ENCODE peak calls at places on chromosome 19, in four cellular contexts. B is hypothalamus, W is kidney glomerular epithelial cell, L is COR-L47. Y is an unnamed sample.

GRCh38 chr19:33448159-33448516 is 73.5 kb downstream of the PEPD start:
- DNase-seq in B (no peak), W (no peak), L (no peak), Y (no peak)

GRCh38 chr19:47539747-47540311 is 25.0 kb upstream of the NAPA start:
- DNase-seq in B (no peak), W (no peak), L (no peak), Y (no peak)

GRCh38 chr19:35216833-35217707 is 11.5 kb downstream of the FAM187B start:
- DNase-seq in B (no peak), W (no peak), L (peak), Y (no peak)

GRCh38 chr19:39481229-39481545 is 549 bp downstream of the TIMM50 start:
- DNase-seq in B (no peak), W (no peak), L (no peak), Y (no peak)

GRCh38 chr19:1366899-1367870 is 16.5 kb upstream of the NDUFS7 start:
- DNase-seq in B (no peak), W (no peak), L (no peak), Y (no peak)

GRCh38 chr19:45125975-45126493 is 33.1 kb downstream of the PPP1R37 start:
- DNase-seq in B (peak), W (peak), L (peak), Y (no peak)

GRCh38 chr19:3098515-3099346 is 4.6 kb downstream of the GNA11 start:
- DNase-seq in B (no peak), W (no peak), L (no peak), Y (no peak)

GRCh38 chr19:43673702-43674629 is 4.0 kb upstream of the PLAUR start:
- DNase-seq in B (no peak), W (no peak), L (no peak), Y (no peak)

GRCh38 chr19:55261671-55262126 is 2.9 kb upstream of the PPP6R1 start:
- DNase-seq in B (no peak), W (no peak), L (no peak), Y (no peak)

GRCh38 chr19:12723643-12724426 is at the start of gene TNPO2:
- DNase-seq in B (peak), W (peak), L (peak), Y (no peak)

GRCh38 chr19:48842744-48843162 is 6.5 kb upstream of the HSD17B14 start:
- DNase-seq in B (peak), W (peak), L (peak), Y (peak)

GRCh38 chr19:55383789-55384575 is at the start of gene TMEM238:
- DNase-seq in B (peak), W (no peak), L (peak), Y (peak)

GRCh38 chr19:3131168-3131567 is 4.7 kb upstream of the GNA15 start:
- DNase-seq in B (no peak), W (no peak), L (no peak), Y (no peak)

GRCh38 chr19:15557223-15557622 is 48.9 kb downstream of the CYP4F22 start:
- DNase-seq in B (no peak), W (no peak), L (no peak), Y (no peak)

GRCh38 chr19:35363711-35364425 is 5.6 kb downstream of the FFAR3 start:
- DNase-seq in B (no peak), W (no peak), L (no peak), Y (no peak)

GRCh38 chr19:19285723-19286122 is 12.6 kb upstream of the TM6SF2 start:
- DNase-seq in B (no peak), W (no peak), L (no peak), Y (no peak)

GRCh38 chr19:17938092-17938845 is 5.5 kb downstream of the CCDC124 start:
- DNase-seq in B (peak), W (peak), L (peak), Y (peak)

GRCh38 chr19:49058592-49058991 is 1.0 kb upstream of the CGB7 start:
- DNase-seq in B (no peak), W (no peak), L (peak), Y (no peak)

GRCh38 chr19:45883881-45884681 is 1.9 kb downstream of the IRF2BP1 start:
- DNase-seq in B (no peak), W (no peak), L (no peak), Y (no peak)

GRCh38 chr19:51461723-51462161 is 3.5 kb upstream of the SIGLEC8 start:
- DNase-seq in B (no peak), W (no peak), L (no peak), Y (no peak)

GRCh38 chr19:3670796-3671679 is 29.2 kb downstream of the PIP5K1C start:
- DNase-seq in B (no peak), W (no peak), L (no peak), Y (no peak)

GRCh38 chr19:56110515-56111448 is 10.3 kb downstream of the ZNF787 start:
- DNase-seq in B (no peak), W (no peak), L (no peak), Y (no peak)

GRCh38 chr19:14408641-14409120 is 10.5 kb downstream of the DDX39A start:
- DNase-seq in B (no peak), W (no peak), L (no peak), Y (no peak)

GRCh38 chr19:31483226-31483857 is 134.1 kb upstream of the TSHZ3 start:
- DNase-seq in B (no peak), W (no peak), L (no peak), Y (no peak)

GRCh38 chr19:38228005-38228377 is 4.0 kb upstream of the DPF1 start:
- DNase-seq in B (no peak), W (no peak), L (no peak), Y (no peak)

GRCh38 chr19:58334691-58335249 is 8.0 kb downstream of the ZSCAN22 start:
- DNase-seq in B (no peak), W (no peak), L (no peak), Y (no peak)

GRCh38 chr19:2478324-2478755 is 2.4 kb downstream of the GADD45B start:
- DNase-seq in B (no peak), W (peak), L (no peak), Y (peak)

GRCh38 chr19:8259142-8259921 is 48.8 kb downstream of the CD320 start:
- DNase-seq in B (no peak), W (no peak), L (no peak), Y (no peak)

GRCh38 chr19:41575998-41576397 is at the start of gene CEACAM21:
- DNase-seq in B (no peak), W (no peak), L (no peak), Y (peak)

GRCh38 chr19:17479325-17479791 is 9.0 kb downstream of the SLC27A1 start:
- DNase-seq in B (peak), W (no peak), L (no peak), Y (no peak)

GRCh38 chr19:4624733-4625362 is 14.5 kb upstream of the TNFAIP8L1 start:
- DNase-seq in B (no peak), W (no peak), L (no peak), Y (peak)

GRCh38 chr19:31339405-31339804 is 9.8 kb downstream of the TSHZ3 start:
- DNase-seq in B (no peak), W (no peak), L (no peak), Y (no peak)

Y was measured in DMS153.